ENCODE peak calls at places on chromosomes 12 and 14, in six cellular contexts. P is K562, X is HCT116, D is GM12878, A is HepG2, Z is H1. V is an unnamed sample.

GRCh38 chr12:39043425-39043824 is 138.0 kb upstream of the CPNE8 start:
- DNase-seq in D (no peak), Z (no peak), P (no peak), A (no peak), X (no peak), V (no peak)

GRCh38 chr14:36426836-36427235 is 93.2 kb downstream of the NKX2-1 start:
- DNase-seq in X (no peak), P (no peak), Z (no peak), D (no peak), A (no peak), V (no peak)

GRCh38 chr12:123115409-123116111 is 35.3 kb downstream of the PITPNM2 start:
- DNase-seq in X (no peak), A (no peak), Z (no peak), D (peak), P (no peak), V (no peak)

GRCh38 chr12:103852498-103852992 is 11.5 kb upstream of the NT5DC3 start:
- DNase-seq in X (no peak), D (no peak), P (no peak), Z (no peak), A (peak), V (no peak)

GRCh38 chr14:26204954-26205479 is 392.8 kb downstream of the NOVA1 start:
- DNase-seq in A (no peak), X (no peak), P (no peak), D (no peak), Z (no peak), V (no peak)

GRCh38 chr12:88552672-88553079 is 27.6 kb downstream of the KITLG start:
- DNase-seq in A (peak), X (no peak), P (no peak), D (no peak), Z (no peak), V (no peak)

GRCh38 chr12:57012600-57013465 is 3.5 kb downstream of the TAC3 start:
- DNase-seq in Z (no peak), A (no peak), P (no peak), X (no peak), D (peak), V (no peak)

GRCh38 chr12:66196806-66197205 is 7.8 kb downstream of the IRAK3 start:
- DNase-seq in X (no peak), P (no peak), Z (no peak), D (peak), A (no peak), V (no peak)

GRCh38 chr12:110109037-110109836 is 14.9 kb upstream of the IFT81 start:
- DNase-seq in X (no peak), D (no peak), A (peak), Z (no peak), P (no peak), V (no peak)

GRCh38 chr12:121990692-121991603 is 30.7 kb upstream of the BCL7A start:
- DNase-seq in Z (no peak), D (peak), X (no peak), P (no peak), A (no peak), V (no peak)

GRCh38 chr14:92684801-92685560 is 63.4 kb downstream of the LGMN start:
- DNase-seq in D (no peak), P (peak), A (no peak), X (no peak), Z (no peak), V (no peak)
- TF ChIP-seq ZNF274 in D (no peak), P (no peak), A (no peak), X (no peak), Z (no peak), V (no peak)

DNA sequence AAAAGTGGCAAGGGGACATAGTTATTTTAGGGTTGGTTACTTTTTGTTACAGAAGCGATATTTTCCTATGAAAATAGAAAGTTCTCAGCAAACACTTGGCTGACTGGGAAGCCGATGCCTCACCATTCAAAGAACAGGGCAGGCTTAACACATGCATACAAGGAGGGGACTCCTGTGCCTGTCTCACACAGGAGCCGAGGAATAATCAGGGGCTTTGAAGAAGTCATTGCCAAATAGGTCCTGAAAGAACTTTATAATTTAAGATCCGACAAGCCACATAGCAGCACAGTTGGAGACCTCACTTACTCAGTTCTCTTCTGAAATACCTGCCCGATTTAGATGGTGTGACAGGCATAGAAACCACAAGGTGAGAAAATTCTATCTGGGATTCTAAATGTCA is 389.8 kb downstream of the EMP1 start:
- DNase-seq in Z (no peak), D (no peak), X (no peak), A (no peak), P (no peak), V (no peak)
- TF ChIP-seq ZNF274 in Z (no peak), D (no peak), X (no peak), A (no peak), P (no peak), V (no peak)

DNA sequence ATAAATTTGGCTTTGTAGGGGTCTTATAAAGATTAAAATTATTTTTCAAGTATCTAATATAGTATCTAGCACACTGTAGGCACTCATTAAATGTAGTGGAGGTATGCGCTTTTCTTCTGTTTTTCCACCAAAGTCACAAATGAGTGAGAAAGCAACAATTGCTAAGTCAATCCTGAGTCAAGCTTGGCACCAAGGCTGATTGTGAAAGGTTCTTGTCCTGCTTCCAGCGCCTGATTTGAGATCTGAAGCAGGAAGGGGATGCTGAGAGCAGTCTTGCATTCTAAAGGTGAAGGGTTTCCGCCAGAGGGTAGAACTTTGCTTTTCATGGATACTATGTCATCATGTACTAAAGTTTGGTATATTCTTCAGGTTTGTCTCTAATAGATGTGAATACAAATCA is 64.9 kb upstream of the DAAM1 start:
- DNase-seq in A (no peak), X (no peak), P (no peak), Z (no peak), D (no peak), V (no peak)
- TF ChIP-seq ZNF274 in A (no peak), X (no peak), P (no peak), Z (no peak), D (no peak), V (no peak)

GRCh38 chr14:75132374-75133086 is 5.7 kb upstream of the NEK9 start:
- DNase-seq in D (peak), Z (no peak), P (peak), X (peak), A (peak), V (peak)
- TF ChIP-seq ZNF274 in D (no peak), Z (no peak), P (no peak), X (no peak), A (no peak), V (no peak)

GRCh38 chr12:77047341-77048202 is 17.8 kb downstream of the E2F7 start:
- DNase-seq in D (no peak), P (no peak), A (no peak), Z (no peak), X (no peak), V (no peak)

GRCh38 chr12:77045183-77045582 is 20.2 kb downstream of the E2F7 start:
- DNase-seq in P (no peak), Z (no peak), D (no peak), A (no peak), X (no peak), V (no peak)

GRCh38 chr12:77053259-77053658 is 12.1 kb downstream of the E2F7 start:
- DNase-seq in A (peak), D (no peak), X (no peak), P (no peak), Z (no peak), V (no peak)

GRCh38 chr12:77054856-77055255 is 10.5 kb downstream of the E2F7 start:
- DNase-seq in A (no peak), D (no peak), Z (no peak), X (no peak), P (no peak), V (no peak)

GRCh38 chr12:77049767-77050353 is 15.5 kb downstream of the E2F7 start:
- DNase-seq in D (peak), Z (no peak), A (peak), X (peak), P (peak), V (peak)
- TF ChIP-seq ZNF274 in D (no peak), Z (no peak), A (no peak), X (no peak), P (no peak), V (no peak)

DNA sequence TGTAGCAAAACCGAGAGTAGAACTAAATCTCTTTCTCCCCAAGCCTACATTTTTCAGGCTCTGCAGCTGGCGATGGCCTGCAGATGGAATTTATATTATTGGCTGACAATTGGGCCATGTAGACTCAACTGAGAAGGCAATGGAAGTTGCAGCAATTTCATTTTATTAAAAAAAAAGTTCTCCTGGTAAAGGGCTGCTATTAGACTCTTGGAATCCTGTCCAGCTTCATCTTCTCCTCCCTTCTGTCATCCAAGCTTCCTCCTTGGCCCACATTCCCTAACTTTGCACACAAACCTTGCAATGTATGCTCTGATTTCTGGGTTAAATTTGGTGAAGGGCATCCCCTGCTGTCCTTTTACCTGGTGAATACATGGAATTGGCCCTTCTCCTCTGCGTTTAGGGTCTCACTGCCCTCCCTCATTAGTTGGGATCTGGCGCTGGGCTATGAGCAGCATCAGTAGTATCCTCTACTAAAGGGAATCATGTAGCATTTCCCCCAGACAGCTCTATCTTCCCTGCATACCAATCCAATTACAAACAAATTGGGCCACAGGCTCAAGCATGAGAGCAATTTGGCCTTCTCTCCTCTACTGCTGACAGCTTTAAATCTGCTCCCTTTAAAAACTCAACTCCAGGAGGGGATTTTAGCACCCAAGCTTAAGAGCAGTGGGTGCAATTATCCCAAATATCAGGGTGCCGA is 336.9 kb downstream of the BMP4 start:
- DNase-seq in A (no peak), X (no peak), Z (no peak), P (no peak), D (no peak), V (no peak)
- TF ChIP-seq ZNF274 in A (no peak), X (no peak), Z (no peak), P (no peak), D (no peak), V (no peak)

DNA sequence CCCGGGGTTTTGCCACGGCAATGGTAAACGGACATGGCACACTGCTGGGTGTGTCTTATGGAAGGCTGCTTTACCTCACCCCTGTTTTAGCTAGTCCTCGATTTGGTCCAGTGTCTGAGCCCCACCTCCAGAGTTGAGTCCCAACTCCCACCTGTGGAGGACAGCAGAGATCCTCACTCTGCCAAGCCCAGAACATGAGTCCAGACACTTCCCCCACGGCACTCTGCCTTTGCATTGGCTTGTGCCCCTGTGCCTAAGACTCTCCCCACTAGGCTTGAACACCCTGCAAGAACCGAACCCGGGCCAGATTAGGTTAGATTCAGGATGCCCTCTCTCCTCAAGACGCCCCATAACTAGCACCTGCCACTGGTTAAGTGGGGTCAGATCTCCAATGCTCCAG is 59.8 kb upstream of the C14orf180 start:
- DNase-seq in P (no peak), Z (no peak), A (no peak), X (no peak), D (no peak), V (no peak)
- TF ChIP-seq ZNF274 in P (no peak), Z (no peak), A (no peak), X (no peak), D (no peak), V (no peak)

DNA sequence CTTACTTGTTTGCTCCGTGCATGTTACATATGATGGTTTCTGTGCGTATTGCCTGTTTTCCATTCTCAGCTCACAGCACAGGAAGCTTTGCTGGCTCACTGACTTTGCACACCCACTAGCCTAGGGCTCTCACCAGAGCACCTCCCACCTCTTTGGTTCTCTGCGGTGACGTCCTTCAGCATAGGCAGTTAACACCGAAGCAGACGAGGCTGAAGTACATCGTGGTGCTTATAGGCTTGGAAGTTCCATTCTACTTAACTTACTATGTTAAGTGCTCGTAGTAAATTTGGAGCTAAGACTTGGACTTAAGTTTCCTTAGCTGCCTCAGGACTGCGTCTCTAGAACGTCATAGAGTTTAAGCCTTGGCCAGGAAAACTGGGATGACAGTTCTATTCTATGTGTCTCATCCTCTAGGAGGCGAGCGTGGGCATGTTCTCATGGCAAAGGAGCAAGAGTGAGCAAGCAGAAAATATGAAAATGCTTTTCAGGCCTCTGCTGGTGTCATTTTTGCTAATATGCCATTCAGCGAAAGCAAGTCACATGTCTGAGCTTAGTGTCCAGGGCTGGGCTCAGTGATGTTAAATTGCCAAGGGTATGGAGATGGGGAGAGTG is 57.4 kb downstream of the NRXN3 start:
- DNase-seq in X (no peak), D (no peak), A (no peak), P (peak), Z (no peak), V (no peak)
- TF ChIP-seq ZNF274 in X (no peak), D (no peak), A (no peak), P (no peak), Z (no peak), V (no peak)

V was measured in NT2/D1.